ENCODE peak calls at places on chromosome 10, in seven cellular contexts. K is GM20000, D is SK-N-SH, G is fibroblast of lung, V is neural crest cell, O is chondrocyte, I is cardiac muscle cell. W is an unnamed sample.

GRCh38 chr10:29392376-29393021 is 103.6 kb downstream of the LYZL1 start:
- DNase-seq in V (peak), I (peak), D (peak), G (peak), O (no peak), K (peak), W (no peak)

GRCh38 chr10:28241766-28242399 is 61.0 kb downstream of the MPP7 start:
- DNase-seq in D (peak), G (peak), K (peak), V (peak), I (peak), O (no peak), W (no peak)

GRCh38 chr10:114239117-114239993 is at the start of gene VWA2:
- DNase-seq in K (no peak), G (no peak), V (peak), O (no peak), I (peak), D (no peak), W (peak)

GRCh38 chr10:23556727-23557440 is 118.0 kb downstream of the OTUD1 start:
- DNase-seq in O (no peak), G (peak), K (no peak), D (no peak), I (no peak), V (no peak), W (no peak)

GRCh38 chr10:17003666-17004065 is 125.9 kb downstream of the CUBN start:
- DNase-seq in I (no peak), D (no peak), V (no peak), O (no peak), G (no peak), K (no peak), W (no peak)

GRCh38 chr10:124329941-124330340 is 88.8 kb downstream of the OAT start:
- DNase-seq in D (no peak), K (no peak), V (no peak), O (no peak), G (no peak), I (no peak), W (peak)

GRCh38 chr10:5545778-5546710 is 21.3 kb downstream of the CALML3 start:
- DNase-seq in G (peak), V (no peak), D (no peak), K (no peak), O (peak), I (no peak), W (no peak)

GRCh38 chr10:11179231-11180105 is 161.8 kb downstream of the CELF2 start:
- DNase-seq in I (no peak), D (no peak), K (no peak), G (no peak), O (no peak), V (no peak), W (no peak)

GRCh38 chr10:26031300-26031699 is 97.3 kb downstream of the MYO3A start:
- DNase-seq in D (no peak), K (no peak), O (no peak), V (no peak), I (no peak), G (no peak), W (no peak)

DNA sequence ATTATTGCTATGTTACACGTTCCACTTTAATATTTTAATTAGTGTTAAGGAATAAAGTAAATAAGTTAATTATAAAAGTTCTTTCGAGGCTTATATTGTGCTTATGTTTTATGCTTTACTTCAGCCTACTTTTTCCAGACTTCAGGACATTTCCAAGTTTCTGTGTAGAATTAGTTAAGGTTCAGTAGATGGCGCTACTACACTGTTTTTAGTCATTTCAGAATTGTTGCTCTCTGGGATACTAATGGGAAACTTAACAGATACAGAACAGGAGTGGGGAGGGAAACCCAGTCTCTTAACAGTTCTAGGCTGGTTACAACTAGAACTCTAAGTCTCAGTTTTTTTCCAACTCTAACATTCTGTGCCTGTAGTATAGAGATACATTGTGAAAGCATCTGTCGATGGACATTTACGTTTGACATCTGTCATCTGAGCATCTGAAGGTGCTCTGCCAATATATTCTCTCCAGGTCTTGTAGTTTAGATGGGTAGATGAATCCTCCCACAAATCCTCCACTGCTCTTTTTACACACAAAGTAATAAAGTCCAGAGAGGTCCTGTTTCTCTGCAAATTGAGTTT is 56.8 kb upstream of the FAM171A1 start:
- DNase-seq in I (peak), K (no peak), V (no peak), O (no peak), G (peak), D (peak), W (no peak)
- TF ChIP-seq CTCF in I (peak), K (peak), V (peak), O (peak), G (peak), D (peak), W (peak)

GRCh38 chr10:34771106-34771505 is 44.0 kb downstream of the PARD3 start:
- DNase-seq in I (no peak), O (no peak), G (no peak), V (no peak), D (no peak), K (no peak), W (no peak)
- TF ChIP-seq CTCF in I (no peak), O (no peak), G (no peak), V (no peak), D (no peak), K (no peak), W (no peak)

GRCh38 chr10:132165416-132165980 is 21.2 kb upstream of the DPYSL4 start:
- DNase-seq in O (peak), D (no peak), K (no peak), V (no peak), I (no peak), G (no peak), W (no peak)

GRCh38 chr10:132164801-132165278 is 21.9 kb upstream of the DPYSL4 start:
- DNase-seq in G (no peak), I (no peak), V (no peak), O (peak), K (no peak), D (no peak), W (no peak)

GRCh38 chr10:132167976-132168375 is 18.8 kb upstream of the DPYSL4 start:
- DNase-seq in I (no peak), V (no peak), O (peak), D (no peak), K (no peak), G (no peak), W (no peak)

GRCh38 chr10:132167041-132167674 is 19.6 kb upstream of the DPYSL4 start:
- DNase-seq in O (no peak), K (no peak), V (no peak), I (no peak), G (no peak), D (no peak), W (no peak)

DNA sequence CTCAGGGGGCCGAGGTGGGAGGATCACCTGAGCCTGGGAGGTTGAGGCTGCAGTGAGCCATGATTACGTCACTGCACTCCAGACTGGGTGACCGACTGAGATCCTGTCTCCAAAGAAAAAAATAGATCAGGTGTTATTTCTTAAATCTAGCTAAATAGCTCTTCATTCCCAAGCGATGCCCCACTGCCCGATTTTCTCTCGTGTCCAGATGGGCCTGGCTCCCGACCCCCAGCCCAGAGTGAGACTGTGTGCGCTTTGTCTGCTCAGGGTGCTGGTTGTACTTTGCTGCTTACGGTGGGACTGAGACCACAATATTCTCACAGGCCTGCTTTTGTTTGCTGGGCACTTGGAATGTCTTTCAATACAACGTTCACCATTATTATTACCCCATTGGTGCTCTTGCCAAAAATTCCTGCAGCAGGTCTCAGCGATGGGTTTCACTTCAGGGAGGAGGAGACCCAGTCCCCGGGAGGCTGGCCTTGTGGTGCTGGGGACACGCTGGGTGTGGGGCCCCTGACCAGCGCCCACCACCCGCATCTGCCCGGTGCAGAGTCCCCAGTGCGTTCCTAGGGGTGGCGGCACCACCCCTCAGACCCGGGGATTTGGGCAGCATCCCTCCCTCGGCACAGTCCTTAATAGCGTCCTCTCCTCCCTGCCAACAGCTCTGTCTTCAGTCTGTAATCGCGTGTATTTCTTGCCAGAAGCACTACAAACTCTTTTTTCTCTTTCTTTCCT is 20.4 kb upstream of the DPYSL4 start:
- DNase-seq in V (no peak), G (no peak), K (no peak), I (no peak), D (no peak), O (peak), W (no peak)
- TF ChIP-seq CTCF in V (no peak), G (no peak), K (no peak), I (no peak), D (no peak), O (no peak), W (no peak)

GRCh38 chr10:54415483-54415882 is 385.5 kb downstream of the PCDH15 start:
- DNase-seq in O (no peak), K (no peak), D (no peak), G (no peak), I (no peak), V (no peak), W (no peak)
- TF ChIP-seq CTCF in O (peak), K (no peak), D (peak), G (no peak), I (no peak), V (peak), W (peak)

GRCh38 chr10:100306861-100307260 is 20.4 kb upstream of the BLOC1S2 start:
- DNase-seq in O (no peak), G (no peak), K (no peak), I (no peak), D (no peak), V (no peak), W (no peak)
- TF ChIP-seq CTCF in O (no peak), G (no peak), K (no peak), I (no peak), D (no peak), V (no peak), W (no peak)

DNA sequence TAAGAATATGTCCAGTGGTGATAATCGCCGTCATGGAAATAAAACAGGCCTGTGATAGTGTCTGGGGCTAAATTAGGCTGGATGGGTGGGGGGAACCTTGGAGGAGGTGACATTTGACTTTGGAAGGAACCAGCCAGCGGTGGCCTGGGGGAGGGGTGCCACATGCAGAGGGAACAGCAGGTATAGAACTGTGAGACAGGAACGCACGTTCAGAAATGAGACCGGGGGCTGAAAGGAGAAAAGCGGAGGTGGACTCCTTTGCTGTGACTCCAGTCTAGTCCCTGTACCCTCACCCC is 2.6 kb upstream of the CYP26A1 start:
- DNase-seq in O (no peak), K (no peak), I (no peak), V (no peak), G (no peak), D (peak), W (no peak)
- TF ChIP-seq CTCF in O (no peak), K (no peak), I (no peak), V (no peak), G (no peak), D (no peak), W (no peak)

W was measured in type B pancreatic cell.